ENCODE peak calls at places on chromosomes 5 and 9, in four cellular contexts. Y, T, G and B are unnamed samples.

GRCh38 chr5:53239301-53239990 is 129.9 kb upstream of the MOCS2 start:
- DNase-seq in Y (peak), T (no peak), G (no peak), B (no peak)

GRCh38 chr9:131657031-131657377 is 82.9 kb downstream of the RAPGEF1 start:
- DNase-seq in Y (no peak), T (no peak), G (no peak), B (no peak)

GRCh38 chr9:78292716-78293497 is 4.0 kb upstream of the PSAT1 start:
- DNase-seq in Y (no peak), T (no peak), G (no peak), B (no peak)

GRCh38 chr5:154355141-154355611 is 90.6 kb upstream of the SAP30L start:
- DNase-seq in Y (no peak), T (peak), G (no peak), B (no peak)

GRCh38 chr9:18632624-18633407 is 158.9 kb downstream of the ADAMTSL1 start:
- DNase-seq in Y (peak), T (no peak), G (no peak), B (no peak)

GRCh38 chr9:72524820-72525539 is 3.6 kb downstream of the TMC1 start:
- DNase-seq in Y (peak), T (no peak), G (peak), B (peak)

GRCh38 chr5:138953370-138954256 is 78.5 kb upstream of the LRRTM2 start:
- DNase-seq in Y (no peak), T (peak), G (peak), B (peak)

GRCh38 chr5:168214886-168215285 is 76.6 kb upstream of the WWC1 start:
- DNase-seq in Y (no peak), T (no peak), G (no peak), B (no peak)

GRCh38 chr9:27888661-27889295 is 315.5 kb upstream of the C9orf72 start:
- DNase-seq in Y (peak), T (no peak), G (no peak), B (peak)